ENCODE peak calls at places on chromosomes 7 and 10, in nine cellular contexts. One of them, this sample, is unnamed.

GRCh38 chr7:97149843-97150242 is 32.3 kb downstream of the SDHAF3 start:
- DNase-seq in psoas muscle: no peak
- DNase-seq in IMR-90: peak
- DNase-seq in CD4-positive, alpha-beta T cell: no peak
- DNase-seq in astrocyte of the spinal cord: no peak
- DNase-seq in A549: no peak
- DNase-seq in WTC11: no peak
- DNase-seq in tibial nerve: no peak
- DNase-seq in BJ: no peak
- DNase-seq in this sample: no peak

GRCh38 chr7:128831994-128832879 is 2.0 kb downstream of the FLNC start:
- DNase-seq in psoas muscle: peak
- DNase-seq in CD4-positive, alpha-beta T cell: no peak
- DNase-seq in BJ: no peak
- DNase-seq in tibial nerve: no peak
- DNase-seq in astrocyte of the spinal cord: peak
- DNase-seq in WTC11: peak
- DNase-seq in A549: no peak
- DNase-seq in IMR-90: peak
- DNase-seq in this sample: peak

GRCh38 chr10:3782456-3783312 is 2.3 kb downstream of the KLF6 start:
- DNase-seq in A549: peak
- DNase-seq in IMR-90: peak
- DNase-seq in astrocyte of the spinal cord: peak
- DNase-seq in CD4-positive, alpha-beta T cell: peak
- DNase-seq in psoas muscle: peak
- DNase-seq in tibial nerve: peak
- DNase-seq in BJ: peak
- DNase-seq in WTC11: no peak
- DNase-seq in this sample: no peak

GRCh38 chr7:20651960-20652544 is 36.6 kb downstream of the ABCB5 start:
- DNase-seq in WTC11: no peak
- DNase-seq in CD4-positive, alpha-beta T cell: no peak
- DNase-seq in BJ: no peak
- DNase-seq in IMR-90: no peak
- DNase-seq in A549: peak
- DNase-seq in astrocyte of the spinal cord: peak
- DNase-seq in psoas muscle: no peak
- DNase-seq in tibial nerve: peak
- DNase-seq in this sample: no peak

GRCh38 chr10:24665001-24665400 is 58.7 kb downstream of the ARHGAP21 start:
- DNase-seq in astrocyte of the spinal cord: no peak
- DNase-seq in tibial nerve: no peak
- DNase-seq in CD4-positive, alpha-beta T cell: no peak
- DNase-seq in psoas muscle: no peak
- DNase-seq in IMR-90: no peak
- DNase-seq in A549: no peak
- DNase-seq in WTC11: no peak
- DNase-seq in BJ: no peak
- DNase-seq in this sample: no peak

GRCh38 chr10:100303724-100304319 is 17.3 kb upstream of the BLOC1S2 start:
- DNase-seq in BJ: no peak
- DNase-seq in IMR-90: peak
- DNase-seq in CD4-positive, alpha-beta T cell: no peak
- DNase-seq in astrocyte of the spinal cord: peak
- DNase-seq in WTC11: no peak
- DNase-seq in A549: peak
- DNase-seq in psoas muscle: no peak
- DNase-seq in tibial nerve: no peak
- DNase-seq in this sample: no peak

GRCh38 chr7:64863021-64863420 is 40.1 kb upstream of the ZNF273 start:
- DNase-seq in WTC11: no peak
- DNase-seq in A549: no peak
- DNase-seq in BJ: no peak
- DNase-seq in tibial nerve: no peak
- DNase-seq in psoas muscle: no peak
- DNase-seq in astrocyte of the spinal cord: no peak
- DNase-seq in IMR-90: no peak
- DNase-seq in CD4-positive, alpha-beta T cell: no peak
- DNase-seq in this sample: no peak

GRCh38 chr7:140176271-140176701 is 497 bp downstream of the KDM7A start:
- DNase-seq in CD4-positive, alpha-beta T cell: peak
- DNase-seq in tibial nerve: no peak
- DNase-seq in psoas muscle: peak
- DNase-seq in IMR-90: no peak
- DNase-seq in astrocyte of the spinal cord: no peak
- DNase-seq in WTC11: no peak
- DNase-seq in A549: no peak
- DNase-seq in BJ: no peak
- DNase-seq in this sample: peak

GRCh38 chr10:125817318-125817946 is 5.6 kb downstream of the UROS start:
- DNase-seq in CD4-positive, alpha-beta T cell: no peak
- DNase-seq in psoas muscle: no peak
- DNase-seq in astrocyte of the spinal cord: no peak
- DNase-seq in A549: no peak
- DNase-seq in IMR-90: no peak
- DNase-seq in WTC11: no peak
- DNase-seq in BJ: no peak
- DNase-seq in tibial nerve: no peak
- DNase-seq in this sample: no peak

GRCh38 chr7:155803418-155804376 is 8.6 kb downstream of the SHH start:
- DNase-seq in BJ: no peak
- DNase-seq in astrocyte of the spinal cord: no peak
- DNase-seq in IMR-90: no peak
- DNase-seq in A549: peak
- DNase-seq in tibial nerve: no peak
- DNase-seq in CD4-positive, alpha-beta T cell: no peak
- DNase-seq in WTC11: peak
- DNase-seq in psoas muscle: no peak
- DNase-seq in this sample: peak

GRCh38 chr7:98990356-98990755 is 112.0 kb downstream of the TRRAP start:
- DNase-seq in tibial nerve: no peak
- DNase-seq in A549: no peak
- DNase-seq in IMR-90: no peak
- DNase-seq in astrocyte of the spinal cord: no peak
- DNase-seq in WTC11: no peak
- DNase-seq in psoas muscle: no peak
- DNase-seq in CD4-positive, alpha-beta T cell: no peak
- DNase-seq in BJ: no peak
- DNase-seq in this sample: no peak

GRCh38 chr10:110893559-110894179 is 21.9 kb downstream of the PDCD4 start:
- DNase-seq in BJ: no peak
- DNase-seq in IMR-90: peak
- DNase-seq in astrocyte of the spinal cord: peak
- DNase-seq in tibial nerve: no peak
- DNase-seq in psoas muscle: no peak
- DNase-seq in A549: peak
- DNase-seq in WTC11: no peak
- DNase-seq in CD4-positive, alpha-beta T cell: no peak
- DNase-seq in this sample: no peak

GRCh38 chr7:50664937-50665336 is 99.7 kb upstream of the DDC start:
- DNase-seq in WTC11: no peak
- DNase-seq in CD4-positive, alpha-beta T cell: no peak
- DNase-seq in BJ: no peak
- DNase-seq in psoas muscle: no peak
- DNase-seq in tibial nerve: no peak
- DNase-seq in A549: no peak
- DNase-seq in IMR-90: no peak
- DNase-seq in astrocyte of the spinal cord: no peak
- DNase-seq in this sample: no peak

GRCh38 chr10:114557854-114558253 is 100.2 kb downstream of the ABLIM1 start:
- DNase-seq in BJ: no peak
- DNase-seq in CD4-positive, alpha-beta T cell: no peak
- DNase-seq in A549: no peak
- DNase-seq in IMR-90: no peak
- DNase-seq in tibial nerve: no peak
- DNase-seq in astrocyte of the spinal cord: no peak
- DNase-seq in WTC11: no peak
- DNase-seq in psoas muscle: no peak
- DNase-seq in this sample: no peak

GRCh38 chr10:95906675-95907453 is 911 bp upstream of the CC2D2B start:
- DNase-seq in WTC11: peak
- DNase-seq in tibial nerve: peak
- DNase-seq in BJ: peak
- DNase-seq in IMR-90: peak
- DNase-seq in astrocyte of the spinal cord: peak
- DNase-seq in CD4-positive, alpha-beta T cell: peak
- DNase-seq in A549: peak
- DNase-seq in psoas muscle: peak
- DNase-seq in this sample: peak
- TF ChIP-seq CTCF in WTC11: no peak
- TF ChIP-seq CTCF in tibial nerve: no peak
- TF ChIP-seq CTCF in BJ: peak
- TF ChIP-seq CTCF in IMR-90: peak
- TF ChIP-seq CTCF in astrocyte of the spinal cord: peak
- TF ChIP-seq CTCF in CD4-positive, alpha-beta T cell: no peak
- TF ChIP-seq CTCF in A549: no peak
- TF ChIP-seq CTCF in psoas muscle: no peak
- TF ChIP-seq CTCF in this sample: no peak

GRCh38 chr7:158444501-158445420 is 142.9 kb downstream of the PTPRN2 start:
- DNase-seq in astrocyte of the spinal cord: no peak
- DNase-seq in IMR-90: no peak
- DNase-seq in BJ: no peak
- DNase-seq in CD4-positive, alpha-beta T cell: no peak
- DNase-seq in tibial nerve: no peak
- DNase-seq in A549: no peak
- DNase-seq in WTC11: no peak
- DNase-seq in psoas muscle: no peak
- DNase-seq in this sample: no peak

GRCh38 chr7:158443014-158443687 is 144.5 kb downstream of the PTPRN2 start:
- DNase-seq in BJ: no peak
- DNase-seq in astrocyte of the spinal cord: no peak
- DNase-seq in psoas muscle: no peak
- DNase-seq in IMR-90: no peak
- DNase-seq in CD4-positive, alpha-beta T cell: no peak
- DNase-seq in WTC11: no peak
- DNase-seq in A549: no peak
- DNase-seq in tibial nerve: no peak
- DNase-seq in this sample: no peak

GRCh38 chr7:158443688-158444483 is 143.7 kb downstream of the PTPRN2 start:
- DNase-seq in A549: no peak
- DNase-seq in tibial nerve: no peak
- DNase-seq in WTC11: no peak
- DNase-seq in BJ: no peak
- DNase-seq in psoas muscle: no peak
- DNase-seq in astrocyte of the spinal cord: no peak
- DNase-seq in IMR-90: no peak
- DNase-seq in CD4-positive, alpha-beta T cell: no peak
- DNase-seq in this sample: no peak

GRCh38 chr7:158439035-158439434 is 148.6 kb downstream of the PTPRN2 start:
- DNase-seq in A549: no peak
- DNase-seq in WTC11: no peak
- DNase-seq in astrocyte of the spinal cord: no peak
- DNase-seq in tibial nerve: no peak
- DNase-seq in CD4-positive, alpha-beta T cell: no peak
- DNase-seq in psoas muscle: no peak
- DNase-seq in IMR-90: no peak
- DNase-seq in BJ: no peak
- DNase-seq in this sample: no peak

DNA sequence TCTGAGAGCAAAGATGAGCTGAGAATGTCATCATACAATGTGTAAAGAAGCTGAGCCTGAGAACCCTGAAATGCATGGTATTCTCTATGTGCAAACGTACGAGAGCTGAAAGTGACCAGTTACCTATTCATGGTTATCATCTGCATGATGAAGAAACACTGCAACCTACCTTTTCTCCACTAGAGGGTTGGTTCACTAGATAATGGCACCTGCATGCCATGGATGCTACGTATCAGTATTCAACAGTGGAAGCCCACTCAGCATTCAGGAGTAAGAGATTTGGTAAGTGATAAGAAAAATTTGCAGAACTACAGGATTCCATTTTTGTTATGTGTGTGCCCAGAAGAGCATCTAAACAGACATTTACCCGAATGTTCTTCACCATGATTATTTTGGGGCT is 145.4 kb downstream of the PTPRN2 start:
- DNase-seq in WTC11: no peak
- DNase-seq in IMR-90: no peak
- DNase-seq in CD4-positive, alpha-beta T cell: no peak
- DNase-seq in BJ: no peak
- DNase-seq in A549: peak
- DNase-seq in psoas muscle: no peak
- DNase-seq in tibial nerve: no peak
- DNase-seq in astrocyte of the spinal cord: no peak
- DNase-seq in this sample: no peak
- TF ChIP-seq CTCF in WTC11: peak
- TF ChIP-seq CTCF in IMR-90: no peak
- TF ChIP-seq CTCF in CD4-positive, alpha-beta T cell: no peak
- TF ChIP-seq CTCF in BJ: no peak
- TF ChIP-seq CTCF in A549: no peak
- TF ChIP-seq CTCF in psoas muscle: no peak
- TF ChIP-seq CTCF in tibial nerve: no peak
- TF ChIP-seq CTCF in astrocyte of the spinal cord: no peak
- TF ChIP-seq CTCF in this sample: no peak

GRCh38 chr10:6203331-6204062 is 765 bp downstream of the PFKFB3 start:
- DNase-seq in BJ: no peak
- DNase-seq in astrocyte of the spinal cord: peak
- DNase-seq in CD4-positive, alpha-beta T cell: peak
- DNase-seq in WTC11: peak
- DNase-seq in tibial nerve: no peak
- DNase-seq in psoas muscle: peak
- DNase-seq in A549: peak
- DNase-seq in IMR-90: peak
- DNase-seq in this sample: peak

GRCh38 chr10:6201511-6201975 is 1.2 kb upstream of the PFKFB3 start:
- DNase-seq in psoas muscle: peak
- DNase-seq in WTC11: peak
- DNase-seq in CD4-positive, alpha-beta T cell: peak
- DNase-seq in tibial nerve: peak
- DNase-seq in BJ: no peak
- DNase-seq in IMR-90: peak
- DNase-seq in A549: peak
- DNase-seq in astrocyte of the spinal cord: peak
- DNase-seq in this sample: peak

GRCh38 chr10:6202098-6202683 is 541 bp upstream of the PFKFB3 start:
- DNase-seq in astrocyte of the spinal cord: no peak
- DNase-seq in BJ: no peak
- DNase-seq in IMR-90: no peak
- DNase-seq in psoas muscle: no peak
- DNase-seq in tibial nerve: no peak
- DNase-seq in CD4-positive, alpha-beta T cell: peak
- DNase-seq in A549: no peak
- DNase-seq in WTC11: peak
- DNase-seq in this sample: peak

GRCh38 chr10:6204063-6204340 is 1.3 kb downstream of the PFKFB3 start:
- DNase-seq in A549: no peak
- DNase-seq in psoas muscle: peak
- DNase-seq in tibial nerve: no peak
- DNase-seq in BJ: no peak
- DNase-seq in IMR-90: no peak
- DNase-seq in WTC11: peak
- DNase-seq in astrocyte of the spinal cord: no peak
- DNase-seq in CD4-positive, alpha-beta T cell: peak
- DNase-seq in this sample: peak

GRCh38 chr10:6202684-6203330 is at the start of gene PFKFB3:
- DNase-seq in A549: peak
- DNase-seq in CD4-positive, alpha-beta T cell: peak
- DNase-seq in WTC11: peak
- DNase-seq in BJ: no peak
- DNase-seq in tibial nerve: peak
- DNase-seq in astrocyte of the spinal cord: peak
- DNase-seq in IMR-90: peak
- DNase-seq in psoas muscle: peak
- DNase-seq in this sample: peak
- TF ChIP-seq CTCF in A549: peak
- TF ChIP-seq CTCF in CD4-positive, alpha-beta T cell: peak
- TF ChIP-seq CTCF in WTC11: peak
- TF ChIP-seq CTCF in BJ: peak
- TF ChIP-seq CTCF in tibial nerve: peak
- TF ChIP-seq CTCF in astrocyte of the spinal cord: peak
- TF ChIP-seq CTCF in IMR-90: peak
- TF ChIP-seq CTCF in psoas muscle: peak
- TF ChIP-seq CTCF in this sample: peak

GRCh38 chr10:81116990-81117389 is 579.3 kb downstream of the SH2D4B start:
- DNase-seq in astrocyte of the spinal cord: no peak
- DNase-seq in CD4-positive, alpha-beta T cell: no peak
- DNase-seq in IMR-90: no peak
- DNase-seq in tibial nerve: no peak
- DNase-seq in A549: peak
- DNase-seq in WTC11: no peak
- DNase-seq in BJ: no peak
- DNase-seq in psoas muscle: no peak
- DNase-seq in this sample: no peak
- TF ChIP-seq CTCF in astrocyte of the spinal cord: no peak
- TF ChIP-seq CTCF in CD4-positive, alpha-beta T cell: no peak
- TF ChIP-seq CTCF in IMR-90: no peak
- TF ChIP-seq CTCF in tibial nerve: no peak
- TF ChIP-seq CTCF in A549: no peak
- TF ChIP-seq CTCF in WTC11: no peak
- TF ChIP-seq CTCF in BJ: no peak
- TF ChIP-seq CTCF in psoas muscle: no peak
- TF ChIP-seq CTCF in this sample: no peak